ENCODE peak calls at places on chromosomes 1 and 21, in eight cellular contexts. L, N, M, T, R, K, V and Y are unnamed samples.

GRCh38 chr1:240501115-240501514 is 110.8 kb downstream of the GREM2 start:
- DNase-seq in L (no peak), N (no peak), M (no peak), T (no peak), R (no peak), K (no peak), V (no peak), Y (no peak)

GRCh38 chr1:51955797-51956527 is 34.5 kb downstream of the RAB3B start:
- DNase-seq in L (no peak), N (peak; percentile 32), M (no peak), T (no peak), R (no peak), K (peak; percentile 25), V (no peak), Y (no peak)

GRCh38 chr1:56145524-56145923 is 433.8 kb downstream of the PLPP3 start:
- DNase-seq in L (no peak), N (no peak), M (no peak), T (no peak), R (no peak), K (no peak), V (no peak), Y (no peak)

GRCh38 chr1:97427371-97427770 is 493.5 kb downstream of the DPYD start:
- DNase-seq in L (no peak), N (no peak), M (no peak), T (no peak), R (no peak), K (no peak), V (no peak), Y (no peak)

GRCh38 chr1:59757185-59757747 is 57.5 kb upstream of the HOOK1 start:
- DNase-seq in L (no peak), N (no peak), M (no peak), T (no peak), R (no peak), K (no peak), V (no peak), Y (no peak)

GRCh38 chr1:151556052-151556451 is 15.9 kb downstream of the TUFT1 start:
- DNase-seq in L (no peak), N (no peak), M (no peak), T (no peak), R (no peak), K (no peak), V (no peak), Y (no peak)

GRCh38 chr1:108194051-108194450 is 6.1 kb downstream of the SLC25A24 start:
- DNase-seq in L (no peak), N (no peak), M (no peak), T (no peak), R (no peak), K (no peak), V (no peak), Y (no peak)

GRCh38 chr21:37139154-37139553 is 66.1 kb downstream of the TTC3 start:
- DNase-seq in L (no peak), N (no peak), M (no peak), T (no peak), R (no peak), K (no peak), V (no peak), Y (no peak)

GRCh38 chr1:73910466-73910865 is 287.5 kb downstream of the LRRIQ3 start:
- DNase-seq in L (no peak), N (no peak), M (no peak), T (no peak), R (no peak), K (no peak), V (no peak), Y (no peak)

GRCh38 chr21:32514275-32515055 is 70.9 kb downstream of the TCP10L start:
- DNase-seq in L (no peak), N (no peak), M (no peak), T (no peak), R (no peak), K (no peak), V (no peak), Y (no peak)

GRCh38 chr1:230825804-230826160 is 42.5 kb downstream of the C1orf198 start:
- DNase-seq in L (no peak), N (no peak), M (no peak), T (no peak), R (no peak), K (no peak), V (no peak), Y (no peak)

GRCh38 chr1:107895403-107896181 is 69.4 kb downstream of the VAV3 start:
- DNase-seq in L (no peak), N (no peak), M (no peak), T (no peak), R (no peak), K (no peak), V (no peak), Y (no peak)

GRCh38 chr1:5938068-5938740 is 54.0 kb downstream of the NPHP4 start:
- DNase-seq in L (no peak), N (no peak), M (no peak), T (no peak), R (no peak), K (no peak), V (no peak), Y (no peak)

GRCh38 chr1:156858959-156859522 is at the start of gene INSRR:
- DNase-seq in L (no peak), N (peak; percentile 50), M (no peak), T (no peak), R (no peak), K (peak; percentile 61), V (peak; percentile 40), Y (no peak)

GRCh38 chr1:156337888-156338179 is 258 bp downstream of the CCT3 start:
- DNase-seq in L (no peak), N (no peak), M (no peak), T (peak; percentile 32), R (no peak), K (no peak), V (no peak), Y (no peak)

GRCh38 chr1:225896937-225897549 is 8.1 kb upstream of the LEFTY1 start:
- DNase-seq in L (no peak), N (no peak), M (no peak), T (no peak), R (no peak), K (no peak), V (no peak), Y (peak; percentile 89)

GRCh38 chr1:3630161-3630611 is 5.4 kb downstream of the TPRG1L start:
- DNase-seq in L (no peak), N (no peak), M (peak; percentile 47), T (no peak), R (no peak), K (no peak), V (no peak), Y (no peak)
- H3K36me3 ChIP-seq in L (peaks cover 26% of the 10 kb centered on the region), N (no peaks in the 10 kb centered on the region), M (no peaks in the 10 kb centered on the region), T (no peaks in the 10 kb centered on the region), R (peaks cover 20% of the 10 kb centered on the region), K (no peaks in the 10 kb centered on the region), V (peaks cover 17% of the 10 kb centered on the region), Y (peaks cover 34% of the 10 kb centered on the region)

GRCh38 chr1:215887618-215888017 is 320.5 kb downstream of the KCTD3 start:
- DNase-seq in L (no peak), N (no peak), M (no peak), T (no peak), R (no peak), K (no peak), V (no peak), Y (no peak)

GRCh38 chr1:215891266-215891665 is 324.2 kb downstream of the KCTD3 start:
- DNase-seq in L (no peak), N (no peak), M (no peak), T (no peak), R (no peak), K (no peak), V (no peak), Y (no peak)

GRCh38 chr1:215891673-215892072 is 324.6 kb downstream of the KCTD3 start:
- DNase-seq in L (no peak), N (no peak), M (no peak), T (no peak), R (no peak), K (no peak), V (no peak), Y (no peak)

GRCh38 chr1:215888159-215888558 is 321.1 kb downstream of the KCTD3 start:
- DNase-seq in L (no peak), N (no peak), M (no peak), T (no peak), R (no peak), K (peak; percentile 7), V (no peak), Y (no peak)

DNA sequence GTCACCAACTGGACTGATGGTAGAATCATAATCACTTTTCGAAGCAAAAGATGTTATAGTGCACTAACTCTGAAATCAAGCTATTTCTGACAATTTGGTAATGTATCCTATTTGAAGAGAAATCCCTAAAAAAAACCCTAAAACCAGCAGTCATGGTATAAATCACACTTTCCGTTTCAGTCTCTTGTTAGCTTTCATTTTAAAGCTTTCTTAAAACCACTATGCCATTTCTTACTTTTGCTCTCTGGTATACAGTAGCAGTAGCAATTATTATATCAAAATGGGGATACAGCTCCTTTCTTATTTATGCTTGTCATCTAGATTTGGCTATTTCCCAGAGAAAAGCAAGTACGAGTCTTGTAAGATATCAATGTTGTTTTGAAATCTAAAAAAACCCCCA is 323.3 kb downstream of the KCTD3 start:
- DNase-seq in L (no peak), N (no peak), M (no peak), T (no peak), R (no peak), K (no peak), V (no peak), Y (no peak)
- H3K36me3 ChIP-seq in L (no peaks in the 10 kb centered on the region), N (no peaks in the 10 kb centered on the region), M (no peaks in the 10 kb centered on the region), T (no peaks in the 10 kb centered on the region), R (no peaks in the 10 kb centered on the region), K (no peaks in the 10 kb centered on the region), V (no peaks in the 10 kb centered on the region), Y (no peaks in the 10 kb centered on the region)

GRCh38 chr1:85264150-85264549 is 4.7 kb upstream of the C1orf52 start:
- DNase-seq in L (no peak), N (no peak), M (no peak), T (no peak), R (no peak), K (no peak), V (no peak), Y (no peak)

GRCh38 chr1:85273397-85273796 is 3.0 kb downstream of the BCL10 start:
- DNase-seq in L (no peak), N (no peak), M (no peak), T (no peak), R (no peak), K (no peak), V (no peak), Y (no peak)

GRCh38 chr1:85267313-85267712 is 7.9 kb upstream of the C1orf52 start:
- DNase-seq in L (no peak), N (no peak), M (no peak), T (no peak), R (no peak), K (no peak), V (no peak), Y (no peak)

GRCh38 chr1:85268801-85269585 is 7.4 kb downstream of the BCL10 start:
- DNase-seq in L (no peak), N (no peak), M (no peak), T (no peak), R (no peak), K (no peak), V (no peak), Y (no peak)
- H3K36me3 ChIP-seq in L (peaks cover 39% of the 10 kb centered on the region), N (no peaks in the 10 kb centered on the region), M (no peaks in the 10 kb centered on the region), T (no peaks in the 10 kb centered on the region), R (peaks cover 27% of the 10 kb centered on the region), K (peaks cover 31% of the 10 kb centered on the region), V (no peaks in the 10 kb centered on the region), Y (peaks cover 30% of the 10 kb centered on the region)

DNA sequence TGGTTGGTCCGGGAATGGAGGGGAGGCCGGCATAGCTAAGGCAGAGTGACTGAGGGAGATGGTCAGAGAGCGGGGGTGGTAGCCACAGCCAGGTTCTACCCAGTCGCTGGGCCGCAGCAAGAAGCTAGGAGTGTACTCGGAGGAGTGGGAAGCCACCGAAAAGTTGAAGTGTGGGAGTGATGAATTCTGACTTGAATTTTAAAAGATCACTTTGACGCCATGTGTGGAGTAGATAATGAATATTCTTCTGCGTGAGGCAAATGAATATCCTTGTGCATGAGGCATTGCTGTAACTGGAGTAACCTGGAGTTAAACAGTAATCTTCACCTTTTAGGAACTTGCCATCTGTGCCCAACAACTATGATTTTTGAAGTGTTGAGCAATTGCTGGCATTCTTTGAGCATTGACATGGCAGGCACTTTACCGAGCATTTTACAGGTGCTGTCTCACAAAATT is 6.9 kb downstream of the CTPS1 start:
- DNase-seq in L (no peak), N (no peak), M (no peak), T (no peak), R (no peak), K (no peak), V (no peak), Y (no peak)
- H3K36me3 ChIP-seq in L (peaks cover 25% of the 10 kb centered on the region), N (peaks cover 57% of the 10 kb centered on the region), M (no peaks in the 10 kb centered on the region), T (no peaks in the 10 kb centered on the region), R (peaks cover 85% of the 10 kb centered on the region), K (peaks cover 28% of the 10 kb centered on the region), V (no peaks in the 10 kb centered on the region), Y (peaks cover 58% of the 10 kb centered on the region)